ENCODE peak calls at places on chromosomes 11 and 22, in seven cellular contexts. One of them, this sample, is unnamed.

GRCh38 chr22:28911777-28912669 is 28.7 kb downstream of the ZNRF3 start:
- DNase-seq in uterus: no peak
- DNase-seq in GM20000: no peak
- DNase-seq in EL: peak
- DNase-seq in body of pancreas: peak
- DNase-seq in nephron progenitor cell: no peak
- DNase-seq in HuH-7.5: peak
- DNase-seq in this sample: peak

GRCh38 chr22:18954941-18955571 is 19.0 kb upstream of the PRODH start:
- DNase-seq in nephron progenitor cell: peak
- DNase-seq in GM20000: no peak
- DNase-seq in uterus: no peak
- DNase-seq in body of pancreas: no peak
- DNase-seq in EL: no peak
- DNase-seq in HuH-7.5: no peak
- DNase-seq in this sample: no peak

GRCh38 chr22:40418366-40419201 is 48.2 kb downstream of the SGSM3 start:
- DNase-seq in GM20000: no peak
- DNase-seq in body of pancreas: no peak
- DNase-seq in HuH-7.5: no peak
- DNase-seq in nephron progenitor cell: peak
- DNase-seq in EL: no peak
- DNase-seq in uterus: no peak
- DNase-seq in this sample: no peak

GRCh38 chr22:27788889-27789288 is 12.7 kb downstream of the MN1 start:
- DNase-seq in GM20000: no peak
- DNase-seq in body of pancreas: no peak
- DNase-seq in EL: no peak
- DNase-seq in uterus: no peak
- DNase-seq in HuH-7.5: no peak
- DNase-seq in nephron progenitor cell: no peak
- DNase-seq in this sample: no peak

GRCh38 chr11:134497586-134497985 is 85.5 kb upstream of the B3GAT1 start:
- DNase-seq in uterus: no peak
- DNase-seq in GM20000: no peak
- DNase-seq in EL: no peak
- DNase-seq in body of pancreas: no peak
- DNase-seq in nephron progenitor cell: no peak
- DNase-seq in HuH-7.5: no peak
- DNase-seq in this sample: peak

GRCh38 chr11:6413791-6414231 is 5.1 kb downstream of the APBB1 start:
- DNase-seq in EL: no peak
- DNase-seq in body of pancreas: no peak
- DNase-seq in nephron progenitor cell: no peak
- DNase-seq in GM20000: no peak
- DNase-seq in uterus: no peak
- DNase-seq in HuH-7.5: no peak
- DNase-seq in this sample: no peak

GRCh38 chr11:120675171-120675570 is 163.6 kb downstream of the GRIK4 start:
- DNase-seq in body of pancreas: no peak
- DNase-seq in GM20000: no peak
- DNase-seq in uterus: no peak
- DNase-seq in nephron progenitor cell: no peak
- DNase-seq in EL: no peak
- DNase-seq in HuH-7.5: no peak
- DNase-seq in this sample: no peak

GRCh38 chr11:14703731-14704130 is 60.1 kb downstream of the PDE3B start:
- DNase-seq in nephron progenitor cell: no peak
- DNase-seq in body of pancreas: no peak
- DNase-seq in uterus: no peak
- DNase-seq in EL: no peak
- DNase-seq in GM20000: no peak
- DNase-seq in HuH-7.5: no peak
- DNase-seq in this sample: no peak

GRCh38 chr11:91231226-91231625 is 993.4 kb upstream of the FAT3 start:
- DNase-seq in body of pancreas: no peak
- DNase-seq in uterus: no peak
- DNase-seq in nephron progenitor cell: no peak
- DNase-seq in EL: peak
- DNase-seq in GM20000: no peak
- DNase-seq in HuH-7.5: no peak
- DNase-seq in this sample: no peak

GRCh38 chr22:20086101-20086599 is 6.1 kb downstream of the DGCR8 start:
- DNase-seq in EL: no peak
- DNase-seq in body of pancreas: no peak
- DNase-seq in nephron progenitor cell: no peak
- DNase-seq in GM20000: no peak
- DNase-seq in uterus: no peak
- DNase-seq in HuH-7.5: no peak
- DNase-seq in this sample: no peak

GRCh38 chr11:15770798-15771414 is 585.4 kb downstream of the SOX6 start:
- DNase-seq in EL: peak
- DNase-seq in uterus: no peak
- DNase-seq in nephron progenitor cell: peak
- DNase-seq in body of pancreas: peak
- DNase-seq in HuH-7.5: peak
- DNase-seq in GM20000: peak
- DNase-seq in this sample: no peak

GRCh38 chr11:130124096-130124495 is 35.5 kb upstream of the ST14 start:
- DNase-seq in uterus: peak
- DNase-seq in EL: peak
- DNase-seq in HuH-7.5: peak
- DNase-seq in GM20000: no peak
- DNase-seq in nephron progenitor cell: no peak
- DNase-seq in body of pancreas: peak
- DNase-seq in this sample: no peak

GRCh38 chr22:50576070-50576469 is 2.2 kb downstream of the CPT1B start:
- DNase-seq in EL: peak
- DNase-seq in GM20000: no peak
- DNase-seq in uterus: no peak
- DNase-seq in HuH-7.5: peak
- DNase-seq in nephron progenitor cell: peak
- DNase-seq in body of pancreas: no peak
- DNase-seq in this sample: no peak

GRCh38 chr11:69212121-69213110 is 56.7 kb downstream of the SMIM38 start:
- DNase-seq in EL: no peak
- DNase-seq in body of pancreas: peak
- DNase-seq in GM20000: no peak
- DNase-seq in HuH-7.5: no peak
- DNase-seq in uterus: no peak
- DNase-seq in nephron progenitor cell: no peak
- DNase-seq in this sample: no peak

GRCh38 chr11:44763111-44763820 is 36.5 kb downstream of the TSPAN18 start:
- DNase-seq in HuH-7.5: no peak
- DNase-seq in GM20000: no peak
- DNase-seq in body of pancreas: no peak
- DNase-seq in EL: no peak
- DNase-seq in uterus: peak
- DNase-seq in nephron progenitor cell: peak
- DNase-seq in this sample: no peak

GRCh38 chr22:40637181-40638150 is 947 bp upstream of the MRTFA start:
- DNase-seq in GM20000: peak
- DNase-seq in uterus: no peak
- DNase-seq in HuH-7.5: no peak
- DNase-seq in body of pancreas: no peak
- DNase-seq in EL: no peak
- DNase-seq in nephron progenitor cell: no peak
- DNase-seq in this sample: no peak

GRCh38 chr22:44406581-44407403 is 91.2 kb downstream of the RTL6 start:
- DNase-seq in HuH-7.5: no peak
- DNase-seq in uterus: no peak
- DNase-seq in GM20000: no peak
- DNase-seq in EL: no peak
- DNase-seq in nephron progenitor cell: no peak
- DNase-seq in body of pancreas: peak
- DNase-seq in this sample: no peak

GRCh38 chr22:43723816-43724215 is 88.3 kb downstream of the EFCAB6 start:
- DNase-seq in uterus: no peak
- DNase-seq in body of pancreas: no peak
- DNase-seq in nephron progenitor cell: no peak
- DNase-seq in EL: no peak
- DNase-seq in GM20000: no peak
- DNase-seq in HuH-7.5: no peak
- DNase-seq in this sample: no peak

GRCh38 chr22:30392661-30393321 is 4.0 kb upstream of the SEC14L2 start:
- DNase-seq in HuH-7.5: no peak
- DNase-seq in uterus: no peak
- DNase-seq in body of pancreas: no peak
- DNase-seq in nephron progenitor cell: peak
- DNase-seq in EL: no peak
- DNase-seq in GM20000: peak
- DNase-seq in this sample: peak

GRCh38 chr11:114098927-114099326 is 39.4 kb downstream of the ZBTB16 start:
- DNase-seq in nephron progenitor cell: no peak
- DNase-seq in EL: no peak
- DNase-seq in uterus: no peak
- DNase-seq in GM20000: no peak
- DNase-seq in body of pancreas: peak
- DNase-seq in HuH-7.5: peak
- DNase-seq in this sample: no peak

GRCh38 chr22:50507421-50507990 is at the start of gene LMF2:
- DNase-seq in uterus: peak
- DNase-seq in nephron progenitor cell: peak
- DNase-seq in EL: no peak
- DNase-seq in GM20000: peak
- DNase-seq in body of pancreas: peak
- DNase-seq in HuH-7.5: peak
- DNase-seq in this sample: peak

GRCh38 chr22:43515902-43516301 is 104.1 kb downstream of the MPPED1 start:
- DNase-seq in EL: no peak
- DNase-seq in uterus: no peak
- DNase-seq in nephron progenitor cell: no peak
- DNase-seq in body of pancreas: no peak
- DNase-seq in HuH-7.5: no peak
- DNase-seq in GM20000: no peak
- DNase-seq in this sample: no peak

GRCh38 chr11:32081129-32081641 is 9.7 kb upstream of the RCN1 start:
- DNase-seq in body of pancreas: no peak
- DNase-seq in HuH-7.5: no peak
- DNase-seq in nephron progenitor cell: peak
- DNase-seq in uterus: no peak
- DNase-seq in EL: peak
- DNase-seq in GM20000: no peak
- DNase-seq in this sample: no peak

GRCh38 chr22:22346401-22347107 is 102.0 kb downstream of the VPREB1 start:
- DNase-seq in nephron progenitor cell: no peak
- DNase-seq in EL: no peak
- DNase-seq in uterus: no peak
- DNase-seq in HuH-7.5: no peak
- DNase-seq in GM20000: no peak
- DNase-seq in body of pancreas: no peak
- DNase-seq in this sample: no peak

GRCh38 chr11:57639321-57640067 is 10.2 kb downstream of the YPEL4 start:
- DNase-seq in GM20000: no peak
- DNase-seq in HuH-7.5: peak
- DNase-seq in uterus: peak
- DNase-seq in EL: peak
- DNase-seq in body of pancreas: no peak
- DNase-seq in nephron progenitor cell: peak
- DNase-seq in this sample: no peak

GRCh38 chr11:130675456-130675855 is 227.0 kb downstream of the ADAMTS15 start:
- DNase-seq in uterus: peak
- DNase-seq in HuH-7.5: no peak
- DNase-seq in GM20000: no peak
- DNase-seq in body of pancreas: peak
- DNase-seq in nephron progenitor cell: peak
- DNase-seq in EL: peak
- DNase-seq in this sample: no peak

GRCh38 chr11:3107608-3108182 is 50.5 kb upstream of the CARS1 start:
- DNase-seq in body of pancreas: no peak
- DNase-seq in uterus: no peak
- DNase-seq in nephron progenitor cell: peak
- DNase-seq in HuH-7.5: no peak
- DNase-seq in EL: no peak
- DNase-seq in GM20000: no peak
- DNase-seq in this sample: no peak

GRCh38 chr11:104254347-104254746 is 90.4 kb upstream of the PDGFD start:
- DNase-seq in GM20000: peak
- DNase-seq in body of pancreas: peak
- DNase-seq in nephron progenitor cell: peak
- DNase-seq in EL: peak
- DNase-seq in uterus: no peak
- DNase-seq in HuH-7.5: peak
- DNase-seq in this sample: no peak

GRCh38 chr11:87366766-87367405 is 329.2 kb downstream of the TMEM135 start:
- DNase-seq in GM20000: no peak
- DNase-seq in body of pancreas: no peak
- DNase-seq in EL: no peak
- DNase-seq in uterus: no peak
- DNase-seq in nephron progenitor cell: no peak
- DNase-seq in HuH-7.5: no peak
- DNase-seq in this sample: no peak

GRCh38 chr22:19901577-19902244 is 39.9 kb upstream of the COMT start:
- DNase-seq in nephron progenitor cell: no peak
- DNase-seq in body of pancreas: no peak
- DNase-seq in uterus: no peak
- DNase-seq in GM20000: no peak
- DNase-seq in EL: no peak
- DNase-seq in HuH-7.5: no peak
- DNase-seq in this sample: no peak

GRCh38 chr11:67301951-67302516 is 1.3 kb upstream of the SSH3 start:
- DNase-seq in body of pancreas: peak
- DNase-seq in uterus: no peak
- DNase-seq in GM20000: no peak
- DNase-seq in EL: no peak
- DNase-seq in nephron progenitor cell: peak
- DNase-seq in HuH-7.5: no peak
- DNase-seq in this sample: peak

GRCh38 chr11:85180528-85180927 is 446.6 kb downstream of the DLG2 start:
- DNase-seq in GM20000: no peak
- DNase-seq in uterus: no peak
- DNase-seq in HuH-7.5: no peak
- DNase-seq in body of pancreas: no peak
- DNase-seq in EL: no peak
- DNase-seq in nephron progenitor cell: no peak
- DNase-seq in this sample: no peak

GRCh38 chr11:119202554-119202953 is 3.6 kb upstream of the CBL start:
- DNase-seq in EL: no peak
- DNase-seq in nephron progenitor cell: no peak
- DNase-seq in body of pancreas: no peak
- DNase-seq in HuH-7.5: no peak
- DNase-seq in GM20000: no peak
- DNase-seq in uterus: no peak
- DNase-seq in this sample: no peak

GRCh38 chr22:44309647-44310046 is 3.1 kb downstream of the SHISAL1 start:
- DNase-seq in HuH-7.5: no peak
- DNase-seq in EL: no peak
- DNase-seq in nephron progenitor cell: no peak
- DNase-seq in GM20000: no peak
- DNase-seq in uterus: no peak
- DNase-seq in body of pancreas: no peak
- DNase-seq in this sample: no peak

GRCh38 chr11:15707971-15708370 is 593.2 kb downstream of the INSC start:
- DNase-seq in body of pancreas: peak
- DNase-seq in GM20000: no peak
- DNase-seq in nephron progenitor cell: no peak
- DNase-seq in EL: peak
- DNase-seq in HuH-7.5: no peak
- DNase-seq in uterus: peak
- DNase-seq in this sample: peak

This sample was measured in prostate gland.